ENCODE peak calls at places on chromosomes 13 and 19, in nine cellular contexts. C is IMR-90; A is fibroblast of mammary gland; F is endothelial cell; G is NCI-H2081; P is left ventricle myocardium inferior; J is cardiac muscle cell; O is NAMALWA; U is stimulated activated CD4-positive, alpha-beta T cell treated with anti-CD3 and anti-CD28 coated beads, TNF-alpha, amount 100 ng/mL, for 4 hours. I is an unnamed sample.

GRCh38 chr13:23979361-23980159 is 82.3 kb upstream of the C1QTNF9B start:
- DNase-seq in C (peak), A (peak), F (peak), G (no peak), P (peak), J (peak), O (no peak), U (no peak), I (no peak)

GRCh38 chr19:29918891-29919290 is 23.1 kb upstream of the URI1 start:
- DNase-seq in C (no peak), A (no peak), F (no peak), G (no peak), P (no peak), J (no peak), O (no peak), U (no peak), I (no peak)

GRCh38 chr19:46049597-46049996 is 8.8 kb upstream of the IGFL4 start:
- DNase-seq in C (no peak), A (no peak), F (no peak), G (no peak), P (no peak), J (no peak), O (peak), U (no peak), I (no peak)

GRCh38 chr19:28026636-28027035 is 1186.3 kb downstream of the UQCRFS1 start:
- DNase-seq in C (no peak), A (no peak), F (no peak), G (no peak), P (no peak), J (no peak), O (no peak), U (no peak), I (no peak)

GRCh38 chr19:47001584-47001983 is 18.1 kb upstream of the NPAS1 start:
- DNase-seq in C (no peak), A (no peak), F (no peak), G (no peak), P (no peak), J (no peak), O (no peak), U (no peak), I (no peak)

GRCh38 chr13:31790992-31791391 is 51.7 kb downstream of the RXFP2 start:
- DNase-seq in C (peak), A (peak), F (no peak), G (no peak), P (no peak), J (no peak), O (no peak), U (no peak), I (no peak)

GRCh38 chr19:8079988-8080387 is 27.4 kb downstream of the CCL25 start:
- DNase-seq in C (no peak), A (no peak), F (no peak), G (no peak), P (no peak), J (no peak), O (no peak), U (no peak), I (no peak)

GRCh38 chr19:9793051-9793591 is 24.6 kb upstream of the ZNF846 start:
- DNase-seq in C (peak), A (peak), F (no peak), G (peak), P (peak), J (no peak), O (peak), U (peak), I (no peak)

GRCh38 chr19:18494267-18494607 is 27.6 kb downstream of the ELL start:
- DNase-seq in C (peak), A (peak), F (no peak), G (no peak), P (no peak), J (no peak), O (no peak), U (no peak), I (no peak)

GRCh38 chr19:42270346-42271044 is 1.4 kb downstream of the CIC start:
- DNase-seq in C (no peak), A (peak), F (no peak), G (no peak), P (no peak), J (no peak), O (peak), U (peak), I (no peak)

GRCh38 chr19:1445185-1445931 is 4.6 kb upstream of the APC2 start:
- DNase-seq in C (peak), A (peak), F (peak), G (peak), P (peak), J (peak), O (peak), U (peak), I (peak)

GRCh38 chr13:23268441-23268840 is 87.7 kb downstream of the SGCG start:
- DNase-seq in C (no peak), A (no peak), F (no peak), G (no peak), P (no peak), J (no peak), O (no peak), U (no peak), I (no peak)

I was measured in NCI-H1694 treated with DMSO at 0.1 percent for 48 hours.